ENCODE peak calls at places on chromosomes 16 and 17, in seven cellular contexts. X is mammary epithelial cell, I is psoas muscle, W is foreskin keratinocyte, U is cardiac muscle cell, E is right cardiac atrium, N is GM23338. A is an unnamed sample. For H3K4me1, the result is how much of the 10 kb centered on the place peaks cover.

GRCh38 chr16:2428051-2428786 is 1.0 kb upstream of the CCNF start:
- DNase-seq in X (peak), I (no peak), W (no peak), U (peak), E (peak), N (peak), A (no peak)

GRCh38 chr16:24685539-24686432 is 43.7 kb upstream of the TNRC6A start:
- DNase-seq in X (peak), I (peak), W (no peak), U (peak), E (peak), N (peak), A (peak)

GRCh38 chr17:47742319-47743181 is 9.5 kb downstream of the TBX21 start:
- DNase-seq in X (no peak), I (no peak), W (no peak), U (peak), E (peak), N (peak), A (no peak)

GRCh38 chr17:49787932-49788442 is 494 bp upstream of the KAT7 start:
- DNase-seq in X (no peak), I (no peak), W (no peak), U (no peak), E (peak), N (no peak), A (peak)

GRCh38 chr16:75653926-75654325 is 6.4 kb downstream of the TERF2IP start:
- DNase-seq in X (no peak), I (no peak), W (no peak), U (no peak), E (no peak), N (no peak), A (no peak)

GRCh38 chr16:3672571-3673041 is 18.1 kb downstream of the DNASE1 start:
- DNase-seq in X (no peak), I (no peak), W (no peak), U (no peak), E (peak), N (no peak), A (no peak)

GRCh38 chr17:36089888-36090836 is at the start of gene CCL3:
- DNase-seq in X (peak), I (no peak), W (no peak), U (no peak), E (no peak), N (no peak), A (no peak)

GRCh38 chr17:3892095-3892998 is 506 bp downstream of the CAMKK1 start:
- DNase-seq in X (no peak), I (peak), W (no peak), U (peak), E (peak), N (peak), A (peak)

GRCh38 chr17:63993368-63993990 is 4.7 kb upstream of the PRR29 start:
- DNase-seq in X (no peak), I (no peak), W (no peak), U (no peak), E (no peak), N (no peak), A (no peak)

GRCh38 chr16:11797166-11797956 is at the start of gene ZC3H7A:
- DNase-seq in X (peak), I (peak), W (peak), U (peak), E (peak), N (peak), A (peak)

GRCh38 chr17:67647482-67647881 is 70.3 kb upstream of the NOL11 start:
- DNase-seq in X (no peak), I (no peak), W (no peak), U (no peak), E (no peak), N (no peak), A (no peak)
- H3K4me1 ChIP-seq in X (under half), I (under half), W (under half), U (under half), E (under half), N (under half), A (under half)

GRCh38 chr17:80762076-80762475 is 217.4 kb downstream of the RPTOR start:
- DNase-seq in X (no peak), I (no peak), W (no peak), U (no peak), E (no peak), N (no peak), A (no peak)
- H3K4me1 ChIP-seq in X (under half), I (under half), W (under half), U (under half), E (under half), N (under half), A (under half)

GRCh38 chr17:80893604-80894438 is 97.8 kb upstream of the CHMP6 start:
- DNase-seq in X (no peak), I (no peak), W (no peak), U (no peak), E (no peak), N (no peak), A (no peak)

GRCh38 chr17:80891096-80892018 is 100.3 kb upstream of the CHMP6 start:
- DNase-seq in X (peak), I (peak), W (peak), U (no peak), E (peak), N (no peak), A (peak)

GRCh38 chr17:80890551-80890930 is 101.1 kb upstream of the CHMP6 start:
- DNase-seq in X (no peak), I (no peak), W (no peak), U (no peak), E (no peak), N (no peak), A (no peak)

GRCh38 chr17:80892900-80893603 is 98.6 kb upstream of the CHMP6 start:
- DNase-seq in X (peak), I (peak), W (peak), U (no peak), E (no peak), N (no peak), A (no peak)

GRCh38 chr17:80892019-80892855 is 99.4 kb upstream of the CHMP6 start:
- DNase-seq in X (peak), I (peak), W (peak), U (peak), E (peak), N (no peak), A (peak)
- H3K4me1 ChIP-seq in X (under half), I (under half), W (under half), U (under half), E (under half), N (under half), A (under half)

DNA sequence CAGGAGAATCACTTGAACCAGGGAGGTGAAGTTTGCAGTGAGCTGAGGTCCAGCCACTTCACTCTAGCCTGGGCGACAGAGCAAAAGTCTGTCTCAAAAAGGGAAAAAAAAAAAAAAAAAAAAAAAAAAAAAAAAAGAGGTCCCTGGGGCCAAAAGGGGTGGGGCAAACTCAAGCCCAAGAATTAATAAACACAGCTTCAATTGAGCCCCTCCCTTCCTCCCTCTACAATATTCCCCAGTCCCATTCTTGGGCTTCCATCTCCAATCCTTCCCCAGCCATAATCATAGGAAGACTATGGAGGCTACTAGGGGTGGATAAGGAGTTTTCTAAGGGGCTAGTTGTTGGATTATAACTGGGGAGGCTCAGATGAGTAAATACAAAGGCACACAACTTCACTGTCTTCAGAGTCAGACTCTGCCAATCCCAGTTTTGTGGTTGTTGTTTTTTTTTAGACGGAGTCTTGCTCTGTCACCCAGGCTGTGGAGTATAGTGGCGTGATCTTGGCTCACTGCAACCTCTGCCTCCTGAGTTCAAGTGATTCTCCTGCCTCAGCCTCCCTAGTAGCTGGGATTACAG is 9.5 kb downstream of the CAVIN1 start:
- DNase-seq in X (no peak), I (no peak), W (no peak), U (no peak), E (no peak), N (no peak), A (peak)
- H3K4me1 ChIP-seq in X (half or more), I (half or more), W (under half), U (under half), E (under half), N (under half), A (half or more)

GRCh38 chr17:77365584-77366186 is 224.9 kb downstream of the SEC14L1 start:
- DNase-seq in X (peak), I (peak), W (no peak), U (no peak), E (peak), N (no peak), A (peak)

GRCh38 chr17:77364381-77364911 is 223.7 kb downstream of the SEC14L1 start:
- DNase-seq in X (no peak), I (no peak), W (no peak), U (no peak), E (peak), N (no peak), A (no peak)

GRCh38 chr17:77364941-77365583 is 224.3 kb downstream of the SEC14L1 start:
- DNase-seq in X (no peak), I (no peak), W (no peak), U (no peak), E (no peak), N (no peak), A (no peak)

GRCh38 chr17:77366558-77367245 is 225.9 kb downstream of the SEC14L1 start:
- DNase-seq in X (no peak), I (peak), W (no peak), U (no peak), E (peak), N (no peak), A (no peak)

GRCh38 chr17:77366206-77366557 is 225.4 kb downstream of the SEC14L1 start:
- DNase-seq in X (no peak), I (no peak), W (no peak), U (no peak), E (peak), N (no peak), A (no peak)
- H3K4me1 ChIP-seq in X (half or more), I (half or more), W (under half), U (under half), E (under half), N (under half), A (half or more)

GRCh38 chr17:39754161-39754957 is 16.6 kb downstream of the GRB7 start:
- DNase-seq in X (peak), I (peak), W (no peak), U (peak), E (peak), N (peak), A (peak)
- H3K4me1 ChIP-seq in X (under half), I (under half), W (under half), U (under half), E (under half), N (under half), A (under half)

DNA sequence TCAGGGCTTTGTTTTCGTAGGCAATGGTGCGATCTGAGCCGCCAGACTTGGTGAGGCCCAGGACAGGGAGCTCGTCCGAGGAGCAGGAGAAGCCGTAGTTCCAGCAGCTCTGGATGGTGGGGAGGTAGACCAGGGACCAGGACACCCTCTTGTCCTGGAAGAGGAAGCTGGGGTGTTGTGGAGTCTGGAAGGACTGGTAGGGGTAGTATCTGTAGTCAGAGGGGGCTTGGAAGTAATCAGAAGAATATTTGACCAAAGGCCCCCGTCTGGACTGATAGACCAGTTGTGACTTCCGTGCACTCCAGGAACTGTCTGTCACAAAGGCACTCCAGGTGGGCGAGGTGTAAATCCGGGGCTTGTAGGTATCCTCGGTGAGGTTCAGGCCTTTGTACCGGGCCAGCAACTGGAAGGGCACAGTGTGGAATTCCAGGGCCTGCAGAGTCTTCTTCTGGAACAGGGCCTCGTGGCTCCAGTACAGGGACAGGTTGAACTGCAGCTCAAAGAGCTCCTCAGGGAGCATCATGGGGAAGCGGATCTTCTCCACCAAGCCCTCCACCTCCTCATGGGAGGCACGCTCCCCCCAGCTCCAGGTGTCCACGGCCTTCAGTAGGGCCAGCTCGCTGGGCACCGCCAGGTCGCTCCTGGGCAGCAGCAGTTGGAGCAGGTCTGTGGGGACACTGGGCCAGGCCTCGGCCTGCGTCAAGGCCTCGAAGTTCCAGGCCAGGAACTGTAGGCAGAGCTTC is 7.8 kb downstream of the LGALS3BP start:
- DNase-seq in X (no peak), I (no peak), W (no peak), U (no peak), E (peak), N (no peak), A (no peak)
- H3K4me1 ChIP-seq in X (under half), I (under half), W (under half), U (under half), E (under half), N (under half), A (under half)

A was measured in heart left ventricle.